ENCODE peak calls at places on chromosomes 2 and 18, in nine cellular contexts. B, J, K, Q, X, U, A, I and R are unnamed samples.

GRCh38 chr2:239150125-239151011 is 250.5 kb downstream of the HDAC4 start:
- DNase-seq in B (peak; percentile 17), J (no peak), K (no peak), Q (no peak), X (no peak), U (no peak), A (no peak), I (no peak), R (no peak)

GRCh38 chr2:212423089-212423488 is 115.5 kb downstream of the ERBB4 start:
- DNase-seq in B (no peak), J (no peak), K (no peak), Q (no peak), X (no peak), U (no peak), A (no peak), I (no peak), R (no peak)

GRCh38 chr18:62784338-62784965 is 69.1 kb downstream of the PHLPP1 start:
- DNase-seq in B (no peak), J (peak; percentile 69), K (no peak), Q (no peak), X (no peak), U (no peak), A (no peak), I (no peak), R (no peak)

GRCh38 chr2:223735659-223736244 is 101.6 kb downstream of the AP1S3 start:
- DNase-seq in B (no peak), J (peak; percentile 97), K (peak; percentile 86), Q (no peak), X (no peak), U (no peak), A (no peak), I (no peak), R (no peak)

GRCh38 chr2:27723372-27724144 is 48.0 kb upstream of the MRPL33 start:
- DNase-seq in B (no peak), J (peak; percentile 86), K (no peak), Q (peak; percentile 75), X (no peak), U (peak; percentile 51), A (peak; percentile 86), I (peak; percentile 55), R (no peak)

GRCh38 chr2:178909507-178909906 is 102.3 kb upstream of the TTN start:
- DNase-seq in B (no peak), J (no peak), K (no peak), Q (no peak), X (no peak), U (no peak), A (no peak), I (no peak), R (no peak)

GRCh38 chr18:44937985-44938384 is 257.3 kb downstream of the SETBP1 start:
- DNase-seq in B (no peak), J (no peak), K (no peak), Q (no peak), X (no peak), U (no peak), A (no peak), I (no peak), R (no peak)

GRCh38 chr18:22275706-22276333 is 106.4 kb downstream of the GATA6 start:
- DNase-seq in B (no peak), J (no peak), K (no peak), Q (no peak), X (no peak), U (no peak), A (no peak), I (no peak), R (no peak)

GRCh38 chr2:218161639-218162038 is 5.1 kb downstream of the CXCR1 start:
- DNase-seq in B (no peak), J (peak; percentile 11), K (no peak), Q (no peak), X (no peak), U (no peak), A (no peak), I (no peak), R (no peak)

GRCh38 chr2:10599921-10600320 is 89.9 kb downstream of the NOL10 start:
- DNase-seq in B (no peak), J (peak; percentile 26), K (no peak), Q (no peak), X (no peak), U (no peak), A (no peak), I (no peak), R (no peak)

GRCh38 chr2:120541553-120541932 is 194.1 kb upstream of the GLI2 start:
- DNase-seq in B (no peak), J (peak; percentile 39), K (no peak), Q (no peak), X (no peak), U (no peak), A (no peak), I (no peak), R (no peak)

GRCh38 chr2:152611458-152612231 is 105.6 kb downstream of the PRPF40A start:
- DNase-seq in B (no peak), J (peak; percentile 93), K (peak; percentile 77), Q (no peak), X (peak; percentile 72), U (peak; percentile 21), A (peak; percentile 55), I (no peak), R (no peak)

GRCh38 chr2:61759718-61760117 is 94.1 kb downstream of the FAM161A start:
- DNase-seq in B (no peak), J (peak; percentile 87), K (no peak), Q (no peak), X (no peak), U (no peak), A (peak; percentile 49), I (no peak), R (no peak)

GRCh38 chr2:74873041-74873440 is 39.1 kb downstream of the HK2 start:
- DNase-seq in B (no peak), J (no peak), K (no peak), Q (no peak), X (no peak), U (no peak), A (no peak), I (no peak), R (no peak)

GRCh38 chr2:172460780-172461201 is 33.4 kb downstream of the ITGA6 start:
- DNase-seq in B (no peak), J (no peak), K (no peak), Q (no peak), X (no peak), U (no peak), A (no peak), I (no peak), R (no peak)

GRCh38 chr2:188721784-188722183 is 252.4 kb upstream of the COL3A1 start:
- DNase-seq in B (no peak), J (no peak), K (no peak), Q (no peak), X (no peak), U (no peak), A (no peak), I (no peak), R (no peak)

GRCh38 chr2:200600549-200601212 is 14.9 kb downstream of the AOX1 start:
- DNase-seq in B (no peak), J (peak; percentile 57), K (no peak), Q (no peak), X (no peak), U (no peak), A (no peak), I (no peak), R (no peak)

GRCh38 chr18:10245517-10246175 is 208.8 kb upstream of the APCDD1 start:
- DNase-seq in B (no peak), J (no peak), K (no peak), Q (no peak), X (no peak), U (no peak), A (no peak), I (no peak), R (no peak)

GRCh38 chr18:63063171-63063570 is 256.4 kb downstream of the BCL2 start:
- DNase-seq in B (no peak), J (peak; percentile 12), K (peak; percentile 15), Q (no peak), X (no peak), U (no peak), A (no peak), I (no peak), R (no peak)

GRCh38 chr2:3459185-3460015 is 59.9 kb downstream of the ADI1 start:
- DNase-seq in B (no peak), J (no peak), K (no peak), Q (no peak), X (no peak), U (no peak), A (no peak), I (no peak), R (no peak)

GRCh38 chr2:215684448-215685217 is 248.8 kb upstream of the FN1 start:
- DNase-seq in B (no peak), J (peak; percentile 41), K (peak; percentile 71), Q (peak; percentile 43), X (no peak), U (no peak), A (peak; percentile 58), I (no peak), R (no peak)

GRCh38 chr2:188897096-188897495 is 77.1 kb upstream of the COL3A1 start:
- DNase-seq in B (no peak), J (peak; percentile 88), K (peak; percentile 58), Q (no peak), X (no peak), U (no peak), A (no peak), I (no peak), R (no peak)

GRCh38 chr2:80238692-80239469 is 65.7 kb downstream of the LRRTM1 start:
- DNase-seq in B (no peak), J (peak; percentile 1), K (peak; percentile 13), Q (peak; percentile 14), X (no peak), U (no peak), A (peak; percentile 28), I (no peak), R (no peak)

GRCh38 chr2:234649951-234650350 is 153.1 kb upstream of the ARL4C start:
- DNase-seq in B (no peak), J (no peak), K (no peak), Q (no peak), X (no peak), U (no peak), A (no peak), I (no peak), R (no peak)